ENCODE peak calls at places on chromosomes 13 and 19, in seven cellular contexts. P is AG10803; O is M059J; S is T-cell; J is activated T-helper 1 cell treated with anti-CD3 and anti-CD28 coated beads, Interleukin-2, amount 50 U/mL, for 16 hours; H is fibroblast of pulmonary artery; D is chondrocyte. K is an unnamed sample.

GRCh38 chr13:97429681-97430081 is 4.3 kb upstream of the RAP2A start:
- DNase-seq in P (peak), O (peak), S (no peak), J (no peak), H (peak), D (no peak), K (no peak)

GRCh38 chr19:44401787-44402115 is 343 bp upstream of the ZNF285 start:
- DNase-seq in P (no peak), O (no peak), S (no peak), J (no peak), H (no peak), D (no peak), K (no peak)

GRCh38 chr13:110388141-110388943 is 81.3 kb downstream of the COL4A2 start:
- DNase-seq in P (peak), O (peak), S (no peak), J (no peak), H (peak), D (no peak), K (peak)

GRCh38 chr19:10404888-10405808 is 1.8 kb upstream of the CDC37 start:
- DNase-seq in P (no peak), O (no peak), S (no peak), J (no peak), H (no peak), D (no peak), K (no peak)

GRCh38 chr13:62512194-62513141 is 1096.8 kb upstream of the PCDH20 start:
- DNase-seq in P (peak), O (peak), S (no peak), J (no peak), H (peak), D (peak), K (no peak)

GRCh38 chr13:110005563-110005962 is 219.2 kb upstream of the IRS2 start:
- DNase-seq in P (peak), O (no peak), S (no peak), J (no peak), H (no peak), D (no peak), K (no peak)

GRCh38 chr19:13796301-13797057 is 1.2 kb downstream of the ZSWIM4 start:
- DNase-seq in P (peak), O (peak), S (no peak), J (no peak), H (peak), D (no peak), K (peak)

GRCh38 chr13:44815507-44816074 is 173.7 kb downstream of the NUFIP1 start:
- DNase-seq in P (peak), O (peak), S (no peak), J (no peak), H (peak), D (no peak), K (no peak)

GRCh38 chr13:74132152-74132767 is 1.9 kb downstream of the KLF12 start:
- DNase-seq in P (no peak), O (peak), S (peak), J (no peak), H (peak), D (no peak), K (no peak)

GRCh38 chr19:54470991-54471782 is 1.9 kb downstream of the CDC42EP5 start:
- DNase-seq in P (no peak), O (no peak), S (no peak), J (no peak), H (no peak), D (peak), K (no peak)

GRCh38 chr13:85693889-85694511 is 105.2 kb downstream of the SLITRK6 start:
- DNase-seq in P (no peak), O (peak), S (no peak), J (no peak), H (no peak), D (no peak), K (no peak)

GRCh38 chr13:23615677-23616076 is 45.5 kb downstream of the TNFRSF19 start:
- DNase-seq in P (no peak), O (no peak), S (no peak), J (no peak), H (no peak), D (no peak), K (no peak)

GRCh38 chr13:50400930-50401553 is 385.8 kb downstream of the KCNRG start:
- DNase-seq in P (peak), O (peak), S (no peak), J (no peak), H (peak), D (no peak), K (no peak)

GRCh38 chr13:59880468-59880867 is 283.3 kb downstream of the DIAPH3 start:
- DNase-seq in P (peak), O (no peak), S (no peak), J (no peak), H (no peak), D (no peak), K (no peak)

GRCh38 chr13:95300625-95301134 is 571 bp downstream of the ABCC4 start:
- DNase-seq in P (peak), O (peak), S (peak), J (no peak), H (peak), D (no peak), K (no peak)

GRCh38 chr19:19580417-19580816 is 38.1 kb downstream of the PBX4 start:
- DNase-seq in P (no peak), O (no peak), S (no peak), J (no peak), H (no peak), D (no peak), K (no peak)

GRCh38 chr13:49625392-49626137 is 2.7 kb upstream of the ARL11 start:
- DNase-seq in P (no peak), O (peak), S (no peak), J (no peak), H (peak), D (no peak), K (no peak)

GRCh38 chr19:3440082-3440481 is 40.2 kb downstream of the SMIM24 start:
- DNase-seq in P (no peak), O (no peak), S (peak), J (peak), H (peak), D (no peak), K (no peak)

GRCh38 chr19:53554804-53555203 is 16.9 kb downstream of the ZNF331 start:
- DNase-seq in P (no peak), O (no peak), S (no peak), J (no peak), H (no peak), D (no peak), K (no peak)

GRCh38 chr13:103315701-103316100 is 249.5 kb upstream of the SLC10A2 start:
- DNase-seq in P (no peak), O (no peak), S (no peak), J (no peak), H (no peak), D (no peak), K (no peak)

GRCh38 chr13:70391678-70392077 is 283.4 kb upstream of the KLHL1 start:
- DNase-seq in P (no peak), O (no peak), S (no peak), J (no peak), H (no peak), D (no peak), K (no peak)

GRCh38 chr13:46639033-46639981 is 86.3 kb downstream of the LRCH1 start:
- DNase-seq in P (peak), O (no peak), S (no peak), J (no peak), H (no peak), D (no peak), K (no peak)

GRCh38 chr13:30026909-30027308 is 176.5 kb upstream of the UBL3 start:
- DNase-seq in P (no peak), O (no peak), S (no peak), J (no peak), H (no peak), D (no peak), K (no peak)

GRCh38 chr19:19587776-19588175 is 30.7 kb downstream of the PBX4 start:
- DNase-seq in P (no peak), O (no peak), S (no peak), J (no peak), H (no peak), D (no peak), K (no peak)

GRCh38 chr19:27793128-27793643 is 1419.8 kb downstream of the UQCRFS1 start:
- DNase-seq in P (peak), O (peak), S (no peak), J (peak), H (peak), D (no peak), K (peak)

GRCh38 chr13:83414393-83414792 is 467.9 kb downstream of the SLITRK1 start:
- DNase-seq in P (no peak), O (peak), S (no peak), J (no peak), H (no peak), D (no peak), K (no peak)

GRCh38 chr19:53463263-53463662 is 4.3 kb upstream of the ZNF813 start:
- DNase-seq in P (peak), O (no peak), S (no peak), J (no peak), H (no peak), D (no peak), K (peak)

GRCh38 chr13:50989476-50989875 is 79.9 kb downstream of the RNASEH2B start:
- DNase-seq in P (no peak), O (no peak), S (no peak), J (no peak), H (peak), D (no peak), K (no peak)

GRCh38 chr13:41603917-41604316 is 146.6 kb downstream of the RGCC start:
- DNase-seq in P (peak), O (peak), S (no peak), J (no peak), H (peak), D (no peak), K (no peak)

K was measured in breast epithelium.